ENCODE peak calls at places on chromosomes 4 and X, in eight cellular contexts. S is ovary, V is HepG2, N is heart left ventricle, B is foreskin fibroblast, Q is adrenal gland, L is keratinocyte, C is right lobe of liver. D is an unnamed sample.

GRCh38 chrX:54067741-54068140 is 23.5 kb upstream of the PHF8 start:
- DNase-seq in C (no peak), S (no peak), B (no peak), V (no peak), Q (no peak), N (no peak), L (no peak), D (no peak)

GRCh38 chr4:15186149-15186548 is 183.9 kb downstream of the CPEB2 start:
- DNase-seq in B (no peak), L (no peak), N (no peak), C (no peak), V (no peak), Q (no peak), S (no peak), D (no peak)

GRCh38 chr4:189302719-189303118 is 638.0 kb upstream of the FRG1 start:
- DNase-seq in S (no peak), N (no peak), Q (no peak), V (no peak), C (no peak), B (no peak), L (no peak), D (no peak)

GRCh38 chrX:19991350-19991718 is 473 bp upstream of the BCLAF3 start:
- DNase-seq in V (no peak), Q (no peak), B (peak; percentile 0), C (no peak), N (no peak), S (no peak), L (no peak), D (no peak)

GRCh38 chrX:47191806-47192401 is 1.7 kb upstream of the UBA1 start:
- DNase-seq in L (no peak), Q (no peak), N (no peak), B (no peak), V (no peak), C (no peak), S (no peak), D (no peak)

GRCh38 chr4:159055851-159056250 is 47.0 kb upstream of the RAPGEF2 start:
- DNase-seq in L (no peak), C (no peak), B (no peak), Q (no peak), V (no peak), S (no peak), N (no peak), D (no peak)

GRCh38 chr4:16670726-16671125 is 227.7 kb downstream of the LDB2 start:
- DNase-seq in B (no peak), V (no peak), C (no peak), L (no peak), Q (no peak), N (no peak), S (no peak), D (no peak)

GRCh38 chrX:82087699-82088098 is 885.8 kb downstream of the SH3BGRL start:
- DNase-seq in V (no peak), N (no peak), B (no peak), L (no peak), S (no peak), Q (peak; percentile 54), C (peak; percentile 66), D (peak; percentile 7)

GRCh38 chrX:1011632-1012283 is 200.7 kb downstream of the CRLF2 start:
- DNase-seq in S (no peak), V (no peak), C (no peak), Q (no peak), B (no peak), N (no peak), L (no peak), D (no peak)

GRCh38 chr4:156242390-156242789 is 288.7 kb upstream of the CTSO start:
- DNase-seq in B (no peak), Q (no peak), N (no peak), V (no peak), C (no peak), L (no peak), S (no peak), D (no peak)
- TF ChIP-seq CTCF in B (no peak), Q (no peak), N (no peak), V (no peak), C (no peak), L (no peak), S (no peak), D (no peak)

DNA sequence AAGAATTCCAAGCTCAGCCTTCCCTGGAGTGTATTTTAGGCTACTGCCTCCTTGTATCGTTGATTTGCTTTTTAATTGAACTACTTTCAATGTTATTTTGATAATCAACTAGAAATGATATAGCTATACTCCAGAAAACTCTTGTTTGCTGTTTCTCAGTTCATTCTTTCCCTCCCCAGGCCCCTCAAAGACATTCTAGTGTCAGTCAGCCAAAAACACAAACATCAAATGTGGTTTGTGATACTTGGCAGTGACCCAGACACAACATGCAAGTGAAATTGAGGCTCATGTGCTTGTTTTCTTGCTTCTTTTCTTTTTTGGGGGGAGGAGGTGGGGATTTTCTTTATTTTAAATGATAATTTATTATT is 7.6 kb downstream of the FAT4 start:
- DNase-seq in B (peak; percentile 15), Q (no peak), C (no peak), L (no peak), V (no peak), N (no peak), S (no peak), D (no peak)
- H3K4me3 ChIP-seq in B (peak overlapping the region; percentile 34), Q (no peak overlapping the region), C (no peak overlapping the region), L (no peak overlapping the region), V (no peak overlapping the region), N (peak overlapping the region; percentile 22), S (no peak overlapping the region), D (no peak overlapping the region)

DNA sequence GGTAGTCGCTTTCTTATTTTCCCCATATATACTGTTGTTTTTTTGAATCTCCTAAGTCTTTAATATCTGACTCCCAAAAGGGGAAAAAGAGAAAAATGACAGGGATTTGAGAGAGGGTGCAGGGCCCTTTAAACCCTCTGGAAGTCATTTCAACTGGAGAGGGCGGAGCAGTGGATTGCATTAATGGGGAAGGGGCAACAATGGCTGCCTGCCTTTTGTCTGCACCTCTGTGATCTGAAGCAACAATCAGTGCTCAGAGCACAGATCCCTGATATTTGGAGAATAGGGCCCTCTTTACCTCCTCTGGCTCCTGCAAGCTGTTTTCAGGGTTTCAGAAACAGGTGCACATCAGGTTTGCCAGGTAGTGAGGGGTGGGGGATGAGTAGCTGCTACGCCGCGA is 1458.3 kb upstream of the TENM3 start:
- DNase-seq in N (no peak), Q (no peak), B (no peak), C (no peak), L (no peak), S (no peak), V (no peak), D (no peak)
- TF ChIP-seq CTCF in N (no peak), Q (no peak), B (no peak), C (no peak), L (no peak), S (no peak), V (no peak), D (no peak)

DNA sequence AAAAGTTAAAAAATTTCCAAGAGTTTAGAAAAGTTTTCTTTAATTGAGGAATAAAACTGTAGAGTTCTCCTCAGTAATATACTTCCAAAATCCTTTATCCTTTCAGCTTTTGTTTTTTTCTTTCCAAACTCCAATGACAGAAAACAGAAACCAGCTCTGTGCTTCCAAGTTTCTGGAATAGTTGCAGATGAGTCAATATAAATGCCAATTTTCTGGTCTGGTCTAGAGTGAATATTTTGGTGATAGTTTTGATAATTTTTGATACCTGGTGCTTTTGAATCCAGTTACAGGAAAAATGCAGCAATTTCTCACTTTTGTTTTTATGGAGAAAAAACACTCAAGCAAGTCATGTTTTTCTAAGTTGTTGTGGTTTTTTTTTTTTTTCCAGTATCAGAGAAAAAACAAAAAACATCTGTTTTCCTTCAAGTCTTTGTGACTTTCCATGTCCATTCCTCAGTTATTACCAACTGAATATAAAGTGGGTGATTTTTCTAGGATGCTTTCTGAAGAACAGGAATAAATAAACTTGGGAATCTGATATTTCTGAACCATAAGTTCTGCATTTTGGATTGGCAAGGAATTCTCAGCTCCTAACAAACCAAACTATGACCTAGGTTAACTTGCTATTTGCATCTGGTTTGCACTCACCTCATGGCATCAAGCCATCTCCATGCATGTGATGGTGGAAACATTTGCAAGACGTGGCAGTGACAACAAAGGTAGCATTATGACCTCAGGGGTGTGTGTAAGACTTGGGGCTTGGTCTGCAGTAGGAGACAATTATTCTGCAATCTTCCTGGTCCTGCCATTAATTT is 139.1 kb downstream of the VEGFC start:
- DNase-seq in B (no peak), L (no peak), S (no peak), Q (no peak), N (no peak), V (no peak), C (no peak), D (no peak)
- H3K4me3 ChIP-seq in B (no peak overlapping the region), L (no peak overlapping the region), S (no peak overlapping the region), Q (no peak overlapping the region), N (no peak overlapping the region), V (no peak overlapping the region), C (no peak overlapping the region), D (no peak overlapping the region)

GRCh38 chrX:109629310-109629709 is 4.3 kb upstream of the KCNE5 start:
- DNase-seq in V (no peak), Q (no peak), B (peak; percentile 2), N (no peak), S (no peak), L (no peak), C (no peak), D (no peak)
- TF ChIP-seq CTCF in V (no peak), Q (no peak), B (no peak), N (no peak), S (no peak), L (no peak), C (no peak), D (no peak)

D was measured in LNCaP clone FGC.